ENCODE peak calls at places on chromosomes 6 and 20, in six cellular contexts. E, G, V, Y, X and S are unnamed samples.

GRCh38 chr6:32954983-32955802 is 2.3 kb upstream of the HLA-DMA start:
- DNase-seq in E (peak), G (peak), V (no peak), Y (peak), X (no peak), S (no peak)

GRCh38 chr6:47414517-47415167 is 62.9 kb upstream of the CD2AP start:
- DNase-seq in E (peak), G (peak), V (no peak), Y (peak), X (no peak), S (peak)

GRCh38 chr6:71444222-71444621 is 155.6 kb downstream of the OGFRL1 start:
- DNase-seq in E (no peak), G (no peak), V (no peak), Y (no peak), X (no peak), S (no peak)

GRCh38 chr6:44464051-44464450 is 76.5 kb downstream of the CDC5L start:
- DNase-seq in E (no peak), G (no peak), V (no peak), Y (no peak), X (no peak), S (no peak)

GRCh38 chr20:10171864-10172751 is 46.5 kb upstream of the SNAP25 start:
- DNase-seq in E (peak), G (peak), V (peak), Y (peak), X (no peak), S (no peak)

GRCh38 chr6:99887066-99887465 is 107.0 kb downstream of the MCHR2 start:
- DNase-seq in E (no peak), G (no peak), V (no peak), Y (no peak), X (no peak), S (no peak)

GRCh38 chr6:22737331-22737730 is 168.0 kb downstream of the HDGFL1 start:
- DNase-seq in E (peak), G (peak), V (peak), Y (peak), X (peak), S (peak)

GRCh38 chr20:36770680-36771079 is 2.9 kb downstream of the DSN1 start:
- DNase-seq in E (no peak), G (no peak), V (no peak), Y (no peak), X (no peak), S (no peak)

GRCh38 chr6:112663705-112664104 is 316.6 kb downstream of the RFPL4B start:
- DNase-seq in E (no peak), G (no peak), V (no peak), Y (no peak), X (no peak), S (no peak)

GRCh38 chr20:56944546-56944945 is 315.4 kb downstream of the TFAP2C start:
- DNase-seq in E (no peak), G (no peak), V (no peak), Y (no peak), X (no peak), S (peak)

GRCh38 chr20:22374678-22375590 is 209.4 kb downstream of the FOXA2 start:
- DNase-seq in E (no peak), G (no peak), V (no peak), Y (no peak), X (no peak), S (no peak)

GRCh38 chr20:20259534-20259933 is 108.4 kb upstream of the INSM1 start:
- DNase-seq in E (no peak), G (no peak), V (no peak), Y (no peak), X (no peak), S (peak)

GRCh38 chr6:75117701-75118100 is 88.2 kb downstream of the COL12A1 start:
- DNase-seq in E (no peak), G (no peak), V (no peak), Y (peak), X (no peak), S (no peak)

GRCh38 chr6:26218824-26219223 is 131.6 kb downstream of the HFE start:
- DNase-seq in E (no peak), G (no peak), V (no peak), Y (no peak), X (no peak), S (no peak)

GRCh38 chr6:112432853-112433252 is 85.7 kb downstream of the RFPL4B start:
- DNase-seq in E (no peak), G (no peak), V (no peak), Y (peak), X (no peak), S (no peak)

GRCh38 chr6:154993026-154993425 is 2.1 kb upstream of the TIAM2 start:
- DNase-seq in E (no peak), G (no peak), V (no peak), Y (no peak), X (no peak), S (no peak)

GRCh38 chr20:38084425-38084951 is 50.9 kb downstream of the RPRD1B start:
- DNase-seq in E (peak), G (no peak), V (no peak), Y (peak), X (no peak), S (peak)

GRCh38 chr20:51586005-51586440 is 43.5 kb upstream of the NFATC2 start:
- DNase-seq in E (peak), G (peak), V (no peak), Y (peak), X (no peak), S (peak)

GRCh38 chr6:151181701-151182367 is 57.9 kb upstream of the AKAP12 start:
- DNase-seq in E (peak), G (no peak), V (no peak), Y (peak), X (no peak), S (no peak)

GRCh38 chr6:151186931-151187330 is 52.8 kb upstream of the AKAP12 start:
- DNase-seq in E (no peak), G (no peak), V (no peak), Y (no peak), X (no peak), S (no peak)

GRCh38 chr6:151191477-151191995 is 48.2 kb upstream of the AKAP12 start:
- DNase-seq in E (no peak), G (no peak), V (no peak), Y (no peak), X (no peak), S (no peak)

GRCh38 chr6:151180321-151180720 is 59.4 kb upstream of the AKAP12 start:
- DNase-seq in E (no peak), G (no peak), V (no peak), Y (no peak), X (no peak), S (no peak)

GRCh38 chr6:151186276-151186675 is 53.5 kb upstream of the AKAP12 start:
- DNase-seq in E (no peak), G (no peak), V (no peak), Y (no peak), X (no peak), S (no peak)
- H3K4me3 ChIP-seq in E (no peak), G (no peak), V (no peak), Y (no peak), X (no peak), S (no peak)

DNA sequence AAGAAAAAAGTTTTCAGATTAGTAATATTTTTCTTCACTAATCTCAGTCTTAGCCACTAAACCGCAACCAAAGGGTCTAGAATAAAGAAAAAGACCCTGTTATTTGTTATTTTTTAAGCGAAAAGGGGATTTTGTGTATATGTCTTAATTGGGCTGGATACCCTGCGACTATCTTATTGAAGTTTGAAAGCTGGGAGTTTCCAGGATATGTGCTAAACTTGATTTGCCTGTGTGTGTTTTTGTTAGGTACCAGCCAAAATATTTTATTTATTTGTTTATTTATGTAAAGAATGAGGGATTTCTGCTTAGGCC is 52.4 kb downstream of the TNFAIP3 start:
- DNase-seq in E (no peak), G (no peak), V (no peak), Y (no peak), X (no peak), S (no peak)
- H3K18ac ChIP-seq in E (no peak), G (no peak), V (no peak), Y (no peak), X (no peak), S (no peak)

GRCh38 chr20:24784607-24785006 is 164.5 kb upstream of the CST7 start:
- DNase-seq in E (no peak), G (no peak), V (no peak), Y (no peak), X (no peak), S (no peak)

GRCh38 chr20:24782221-24782620 is 166.8 kb upstream of the CST7 start:
- DNase-seq in E (no peak), G (no peak), V (no peak), Y (no peak), X (no peak), S (no peak)

GRCh38 chr20:24782801-24783630 is 166.1 kb upstream of the CST7 start:
- DNase-seq in E (no peak), G (peak), V (no peak), Y (no peak), X (no peak), S (no peak)

GRCh38 chr20:24785141-24785924 is 163.7 kb upstream of the CST7 start:
- DNase-seq in E (peak), G (no peak), V (no peak), Y (peak), X (no peak), S (peak)

DNA sequence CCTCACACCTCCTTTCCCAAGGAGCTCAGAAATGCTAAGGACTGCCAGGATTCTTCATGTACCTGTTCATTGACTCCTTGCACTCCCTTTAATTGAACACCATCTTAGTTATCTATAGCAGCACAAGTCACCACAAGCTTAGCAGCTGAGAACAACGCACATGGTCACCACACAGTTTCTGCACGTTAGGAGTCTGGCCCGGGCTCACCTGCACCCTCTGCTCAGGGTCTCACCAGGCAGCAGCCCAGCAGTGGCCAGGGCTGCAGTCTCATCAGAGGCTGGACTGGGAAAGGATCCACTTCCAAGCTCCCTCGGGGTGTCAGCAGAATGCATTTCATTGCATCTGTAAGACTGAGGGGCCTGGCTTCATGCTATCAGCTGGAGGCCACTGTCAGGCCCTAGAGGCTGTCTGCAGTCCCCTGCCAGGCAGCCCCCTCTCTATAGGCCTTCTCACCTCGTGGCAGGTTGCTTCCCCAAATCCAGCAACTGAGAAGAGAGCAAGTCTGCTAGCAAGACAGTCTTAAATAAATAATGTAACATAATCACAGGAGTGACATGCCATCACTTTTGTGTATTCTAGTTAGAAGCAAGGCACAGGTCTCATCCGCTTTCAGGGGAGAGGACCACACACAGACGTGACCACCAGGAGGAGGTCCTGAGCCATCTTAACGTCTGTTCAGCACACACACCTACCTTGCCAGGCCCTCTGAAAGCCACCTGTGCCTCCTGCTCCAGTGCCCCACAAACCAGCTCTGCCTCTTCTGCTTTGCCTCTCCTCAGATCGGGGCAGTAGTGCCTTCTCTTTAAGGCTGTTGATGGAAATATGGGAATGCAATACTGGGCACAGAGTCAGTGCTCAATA is 165.2 kb upstream of the CST7 start:
- DNase-seq in E (no peak), G (peak), V (no peak), Y (no peak), X (no peak), S (no peak)
- H3K4me3 ChIP-seq in E (no peak), G (no peak), V (no peak), Y (no peak), X (no peak), S (no peak)

DNA sequence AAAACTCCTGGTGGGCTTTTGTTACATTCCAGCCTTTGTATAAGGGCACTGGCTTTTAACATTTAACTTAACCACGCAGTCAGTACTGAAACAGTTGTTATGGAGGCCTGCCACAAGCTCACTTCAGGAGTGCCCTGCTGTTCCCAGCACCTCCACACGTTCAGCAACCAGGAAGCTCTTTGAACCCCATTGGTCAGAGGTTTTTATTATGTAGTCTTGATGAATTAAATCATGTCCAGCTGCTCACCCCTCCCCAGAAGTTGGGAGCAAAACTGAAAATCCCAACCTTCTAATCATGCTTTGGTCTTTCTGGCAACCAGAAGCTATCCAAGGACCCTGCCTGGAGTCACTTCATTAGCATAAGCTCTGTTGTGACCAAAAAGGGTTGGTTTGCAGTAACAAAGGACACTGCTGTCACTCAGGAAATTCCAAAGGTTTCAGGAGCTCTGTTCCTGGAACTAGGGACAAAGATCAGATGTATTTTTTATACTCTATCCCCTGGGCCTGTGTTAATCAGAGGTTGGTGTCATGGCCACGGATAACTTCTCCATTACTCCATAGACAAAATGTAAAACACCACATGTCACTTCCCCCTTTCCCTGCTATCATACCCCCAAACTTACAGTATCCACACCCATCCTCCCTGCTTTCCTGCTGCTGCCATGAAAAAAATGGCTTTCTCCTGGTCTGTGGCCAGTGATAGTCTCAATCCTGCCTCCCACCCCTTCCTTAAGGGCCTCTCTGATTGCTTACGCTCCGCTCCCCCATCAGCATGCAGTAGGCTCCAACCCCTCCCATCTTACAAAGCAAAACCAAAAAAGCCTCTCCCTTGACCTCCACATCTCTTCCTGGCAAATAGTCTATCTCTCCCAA is 3.0 kb downstream of the ARMC12 start:
- DNase-seq in E (no peak), G (peak), V (no peak), Y (no peak), X (no peak), S (no peak)
- H3K18ac ChIP-seq in E (peak), G (peak), V (peak), Y (no peak), X (peak), S (no peak)

DNA sequence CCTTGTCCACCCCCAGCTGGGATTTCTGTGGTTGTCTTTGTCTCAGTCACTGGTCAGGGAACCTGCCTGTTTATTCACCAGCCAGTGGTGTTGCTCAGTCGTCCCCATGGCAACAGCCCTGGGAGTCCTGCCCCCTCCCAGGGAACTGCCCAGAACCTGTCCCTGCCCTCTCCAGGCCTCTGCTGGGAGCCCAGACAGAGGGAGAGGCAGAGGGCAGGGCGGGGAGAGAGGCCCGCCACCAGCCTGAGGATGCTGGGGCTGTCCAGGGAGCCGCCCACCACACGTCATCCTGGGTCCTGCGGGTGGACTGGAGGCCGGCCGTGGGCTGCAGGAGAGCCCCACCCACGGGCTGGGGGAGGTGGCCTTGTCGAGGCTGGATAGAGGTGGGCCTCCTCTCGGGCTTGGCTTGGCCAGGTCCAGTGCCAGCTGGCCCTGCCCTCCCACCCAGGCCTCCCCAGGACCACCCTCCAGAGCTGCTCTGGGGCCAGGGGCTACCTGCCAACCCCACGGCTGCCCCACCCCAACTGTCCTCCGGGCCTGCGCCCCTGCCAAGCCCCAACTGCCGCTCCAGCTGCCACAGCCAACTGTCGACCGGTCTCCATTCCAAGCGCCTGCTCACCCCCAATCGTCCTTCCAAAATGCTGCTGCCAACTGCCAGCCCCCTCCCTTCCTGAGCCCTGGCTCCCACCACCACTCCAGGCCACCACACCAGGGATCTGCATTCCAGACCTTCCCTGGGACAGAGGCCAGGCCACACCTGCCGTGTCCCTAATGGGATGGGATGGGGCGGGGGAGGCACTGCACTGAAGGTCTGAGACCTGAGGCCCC is 4.2 kb upstream of the ZBTB46 start:
- DNase-seq in E (peak), G (peak), V (peak), Y (peak), X (peak), S (peak)
- H3K4me3 ChIP-seq in E (no peak), G (no peak), V (no peak), Y (no peak), X (peak), S (no peak)

DNA sequence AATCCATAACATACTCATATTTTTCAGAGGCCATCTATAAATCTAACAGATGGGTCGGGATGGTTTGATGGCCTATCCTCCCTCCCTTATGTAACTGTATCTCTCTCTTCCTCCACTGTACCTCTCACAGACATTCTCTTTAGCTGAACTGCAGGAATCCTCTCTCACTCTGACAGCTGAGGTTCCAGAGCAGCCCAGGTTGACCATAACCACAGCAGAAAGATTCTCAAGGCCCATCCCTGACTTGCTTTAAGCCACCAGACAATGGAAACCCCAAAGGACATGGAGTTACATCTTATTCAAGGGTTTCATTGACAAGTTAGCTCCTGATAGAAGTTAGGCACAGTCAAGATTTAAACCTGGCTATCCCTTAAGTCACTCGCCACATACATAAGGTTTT is 112.6 kb downstream of the ZMYND8 start:
- DNase-seq in E (no peak), G (no peak), V (no peak), Y (no peak), X (no peak), S (no peak)
- H3K18ac ChIP-seq in E (no peak), G (no peak), V (no peak), Y (peak), X (no peak), S (no peak)

GRCh38 chr6:36133912-36134311 is 3.6 kb downstream of the MAPK13 start:
- DNase-seq in E (no peak), G (no peak), V (no peak), Y (no peak), X (no peak), S (no peak)

GRCh38 chr6:36131517-36132220 is 1.4 kb downstream of the MAPK13 start:
- DNase-seq in E (peak), G (peak), V (no peak), Y (peak), X (no peak), S (peak)

GRCh38 chr6:36130672-36131516 is 581 bp downstream of the MAPK13 start:
- DNase-seq in E (no peak), G (peak), V (peak), Y (no peak), X (no peak), S (peak)

GRCh38 chr6:36133148-36133547 is 2.8 kb downstream of the MAPK13 start:
- DNase-seq in E (no peak), G (no peak), V (no peak), Y (no peak), X (no peak), S (no peak)

GRCh38 chr6:36132221-36132895 is 2.0 kb downstream of the MAPK13 start:
- DNase-seq in E (no peak), G (peak), V (no peak), Y (no peak), X (no peak), S (no peak)
- H3K4me3 ChIP-seq in E (peak), G (no peak), V (no peak), Y (no peak), X (no peak), S (no peak)